ENCODE peak calls at places on chromosomes 5 and 9, in ten cellular contexts. K is PC-9, N is lung, M is psoas muscle, O is heart left ventricle, Z is colonic mucosa, W is NT2/D1, Q is stomach, I is pancreas, L is fibroblast of lung. G is an unnamed sample.

GRCh38 chr5:42547146-42547545 is 123.9 kb downstream of the GHR start:
- DNase-seq in I (no peak), W (no peak), L (peak; percentile 55), Q (no peak), Z (no peak), M (no peak), N (no peak), K (no peak), O (no peak), G (no peak)

GRCh38 chr5:114391321-114391720 is 29.5 kb downstream of the KCNN2 start:
- DNase-seq in K (no peak), N (no peak), M (no peak), Z (no peak), L (peak; percentile 33), I (no peak), Q (no peak), W (no peak), O (no peak), G (no peak)

GRCh38 chr5:150612905-150613670 is 27.4 kb upstream of the SYNPO start:
- DNase-seq in Z (peak; percentile 70), K (no peak), M (peak; percentile 1), Q (no peak), L (peak; percentile 61), I (no peak), O (no peak), W (no peak), N (no peak), G (no peak)

GRCh38 chr5:103371046-103371603 is 112.6 kb downstream of the MACIR start:
- DNase-seq in K (no peak), M (no peak), N (no peak), I (no peak), Q (peak; percentile 43), O (no peak), Z (no peak), L (no peak), W (no peak), G (no peak)

GRCh38 chr9:18981471-18982245 is 51.4 kb downstream of the SAXO1 start:
- DNase-seq in M (no peak), K (no peak), I (no peak), Q (no peak), L (no peak), O (no peak), N (no peak), Z (no peak), W (no peak), G (no peak)

GRCh38 chr5:93602261-93603149 is 19.5 kb downstream of the NR2F1 start:
- DNase-seq in W (no peak), Z (no peak), M (no peak), I (no peak), L (peak; percentile 58), O (no peak), N (no peak), Q (no peak), K (no peak), G (no peak)

GRCh38 chr5:133245191-133246052 is 193.6 kb downstream of the HSPA4 start:
- DNase-seq in W (peak; percentile 9), O (no peak), N (peak; percentile 38), L (peak; percentile 99), M (no peak), I (no peak), K (peak; percentile 97), Q (no peak), Z (no peak), G (no peak)

GRCh38 chr5:96595300-96596090 is 66.7 kb upstream of the CAST start:
- DNase-seq in K (no peak), M (no peak), N (no peak), W (no peak), Q (no peak), O (no peak), I (no peak), Z (peak; percentile 24), L (no peak), G (no peak)

GRCh38 chr5:62643556-62644451 is 65.2 kb downstream of the LRRC70 start:
- DNase-seq in N (no peak), K (no peak), W (no peak), Q (no peak), I (no peak), M (no peak), O (no peak), Z (no peak), L (no peak), G (no peak)

GRCh38 chr5:66966439-66966838 is 230.2 kb downstream of the CD180 start:
- DNase-seq in O (no peak), Q (no peak), N (no peak), W (no peak), L (no peak), K (no peak), I (no peak), Z (no peak), M (no peak), G (no peak)

GRCh38 chr9:89295400-89295799 is 15.6 kb upstream of the CKS2 start:
- DNase-seq in Z (no peak), K (no peak), M (no peak), O (no peak), Q (no peak), I (no peak), L (no peak), W (peak; percentile 68), N (no peak), G (no peak)

GRCh38 chr9:38032266-38032830 is 36.7 kb downstream of the SHB start:
- DNase-seq in Q (peak; percentile 90), M (no peak), O (no peak), Z (peak; percentile 89), W (no peak), K (peak; percentile 85), I (peak; percentile 77), L (no peak), N (peak; percentile 50), G (no peak)

GRCh38 chr5:32426440-32427151 is 17.9 kb downstream of the ZFR start:
- DNase-seq in M (no peak), I (no peak), Q (no peak), N (no peak), L (no peak), W (no peak), O (no peak), K (no peak), Z (no peak), G (no peak)

GRCh38 chr5:160485364-160486010 is 63.8 kb downstream of the PTTG1 start:
- DNase-seq in Z (no peak), M (no peak), I (no peak), N (no peak), K (no peak), Q (no peak), W (no peak), O (no peak), L (no peak), G (no peak)

DNA sequence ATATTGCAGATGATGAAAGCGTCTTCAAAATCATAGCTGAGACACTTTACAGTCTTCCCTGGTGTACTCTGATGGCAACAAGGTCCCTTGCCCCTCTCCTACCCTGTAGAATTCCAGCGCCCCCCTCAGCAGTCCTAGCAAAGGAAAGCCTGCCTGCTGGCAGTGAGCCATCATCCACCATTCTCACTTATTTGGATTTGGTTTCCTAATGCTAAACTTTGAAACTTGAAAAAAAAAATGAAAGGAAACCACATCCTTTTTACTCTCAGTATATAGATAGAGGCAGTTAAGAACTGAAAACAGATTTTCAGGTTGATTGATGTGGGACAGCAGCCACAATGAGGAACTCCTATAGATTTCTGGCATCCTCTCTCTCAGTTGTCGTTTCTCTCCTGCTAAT is at the start of gene GZMA:
- DNase-seq in Z (no peak), I (no peak), M (no peak), N (no peak), L (no peak), W (no peak), K (no peak), Q (no peak), O (no peak), G (no peak)
- H3K4me1 ChIP-seq in Z (no peaks in the 10 kb centered on the region), I (no peaks in the 10 kb centered on the region), M (no peaks in the 10 kb centered on the region), N (no peaks in the 10 kb centered on the region), L (no peaks in the 10 kb centered on the region), W (no peaks in the 10 kb centered on the region), K (no peaks in the 10 kb centered on the region), Q (no peaks in the 10 kb centered on the region), O (no peaks in the 10 kb centered on the region), G (no peaks in the 10 kb centered on the region)

DNA sequence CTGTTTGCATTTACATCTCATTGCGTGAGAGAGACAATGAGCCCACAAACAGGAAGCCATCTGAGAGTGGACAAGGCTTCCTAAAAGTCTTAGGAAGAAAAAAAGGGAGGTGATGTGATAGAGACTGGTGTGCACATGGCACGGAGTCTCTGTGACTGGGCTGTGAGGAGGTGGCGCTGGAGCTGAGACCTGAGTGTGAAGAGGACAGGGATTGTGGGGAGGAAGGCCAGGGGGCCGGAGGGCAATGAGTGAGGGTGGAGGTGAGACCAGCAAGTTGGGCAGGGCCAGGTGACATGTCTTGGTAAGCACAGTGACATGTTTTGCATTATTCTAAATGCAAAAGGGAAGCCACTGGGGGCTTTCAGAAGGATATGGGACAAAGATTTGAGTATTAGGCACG is 45.0 kb downstream of the TSPAN17 start:
- DNase-seq in N (no peak), K (peak; percentile 67), M (no peak), Q (no peak), W (no peak), Z (peak; percentile 22), I (no peak), L (no peak), O (no peak), G (no peak)
- H3K27me3 ChIP-seq in N (no peaks in the 10 kb centered on the region), K (no peaks in the 10 kb centered on the region), M (peaks cover 9% of the 10 kb centered on the region), Q (peaks cover 99% of the 10 kb centered on the region), W (peaks cover 3% of the 10 kb centered on the region), Z (no peaks in the 10 kb centered on the region), I (no peaks in the 10 kb centered on the region), L (peaks cover 44% of the 10 kb centered on the region), O (peaks cover 66% of the 10 kb centered on the region), G (peaks cover 84% of the 10 kb centered on the region)

GRCh38 chr5:3323144-3323543 is 272.5 kb upstream of the IRX1 start:
- DNase-seq in L (no peak), O (no peak), W (no peak), Q (no peak), I (no peak), M (no peak), Z (no peak), N (no peak), K (no peak), G (no peak)
- H3K9me3 ChIP-seq in L (peaks cover 9% of the 10 kb centered on the region), O (no peaks in the 10 kb centered on the region), W (peaks cover under 1% of the 10 kb centered on the region), Q (no peaks in the 10 kb centered on the region), I (no peaks in the 10 kb centered on the region), M (no peaks in the 10 kb centered on the region), Z (no peaks in the 10 kb centered on the region), N (peaks cover 11% of the 10 kb centered on the region), K (peaks cover 11% of the 10 kb centered on the region), G (no peaks in the 10 kb centered on the region)

GRCh38 chr9:129102791-129103594 is 7.6 kb downstream of the CRAT start:
- DNase-seq in M (peak; percentile 84), Z (peak; percentile 54), O (peak; percentile 33), Q (peak; percentile 63), L (peak; percentile 40), N (peak; percentile 45), I (peak; percentile 69), W (no peak), K (peak; percentile 60), G (peak; percentile 34)

GRCh38 chr9:129102095-129102525 is 8.5 kb downstream of the CRAT start:
- DNase-seq in M (no peak), W (no peak), I (no peak), Q (no peak), O (no peak), Z (no peak), N (no peak), K (peak; percentile 0), L (no peak), G (no peak)

GRCh38 chr9:129103595-129103965 is 7.0 kb downstream of the CRAT start:
- DNase-seq in M (peak; percentile 70), N (no peak), Q (no peak), K (peak; percentile 28), I (no peak), L (no peak), O (no peak), Z (no peak), W (no peak), G (no peak)

GRCh38 chr9:129105857-129106694 is 4.5 kb downstream of the CRAT start:
- DNase-seq in M (no peak), I (no peak), Q (no peak), N (no peak), L (no peak), W (no peak), Z (no peak), K (no peak), O (no peak), G (no peak)

GRCh38 chr9:129104051-129104450 is 6.5 kb downstream of the CRAT start:
- DNase-seq in M (no peak), O (no peak), I (no peak), W (no peak), K (no peak), Q (no peak), Z (no peak), L (no peak), N (no peak), G (no peak)
- H3K4me1 ChIP-seq in M (peaks cover 36% of the 10 kb centered on the region), O (peaks cover 1% of the 10 kb centered on the region), I (peaks cover 26% of the 10 kb centered on the region), W (peaks cover 9% of the 10 kb centered on the region), K (peaks cover 21% of the 10 kb centered on the region), Q (peaks cover 12% of the 10 kb centered on the region), Z (peaks cover 6% of the 10 kb centered on the region), L (no peaks in the 10 kb centered on the region), N (no peaks in the 10 kb centered on the region), G (peaks cover 21% of the 10 kb centered on the region)

G was measured in left ventricle myocardium inferior.